ENCODE peak calls at places on chromosomes 16 and 17, in nine cellular contexts. X is GM19239; C is stimulated activated CD8-positive, alpha-beta memory T cell treated with anti-CD3 and anti-CD28 coated beads, Interleukin-4, amount 100 ng/mL, for 24 hours; K is left colon; S is PC-9; H is mesothelial cell of epicardium; R is CD8-positive, alpha-beta memory T cell; Q is occipital lobe; V is WTC11. W is an unnamed sample.

GRCh38 chr16:1057252-1057932 is 15.2 kb upstream of the SSTR5 start:
- DNase-seq in X (peak), C (peak), K (no peak), S (no peak), H (no peak), R (peak), Q (no peak), V (peak), W (peak)

GRCh38 chr16:69865701-69866100 is 85.4 kb upstream of the CLEC18A start:
- DNase-seq in X (no peak), C (no peak), K (no peak), S (no peak), H (no peak), R (no peak), Q (no peak), V (no peak), W (no peak)

GRCh38 chr17:7932483-7932891 is 481 bp downstream of the CNTROB start:
- DNase-seq in X (no peak), C (no peak), K (peak), S (no peak), H (no peak), R (no peak), Q (no peak), V (peak), W (no peak)

GRCh38 chr16:24044467-24044866 is 208.7 kb downstream of the PRKCB start:
- DNase-seq in X (no peak), C (no peak), K (no peak), S (no peak), H (no peak), R (no peak), Q (no peak), V (no peak), W (no peak)

GRCh38 chr16:66741971-66742396 is 9.4 kb downstream of the DYNC1LI2 start:
- DNase-seq in X (no peak), C (no peak), K (no peak), S (no peak), H (no peak), R (no peak), Q (no peak), V (no peak), W (no peak)

GRCh38 chr16:29663829-29664132 is 734 bp downstream of the SPN start:
- DNase-seq in X (no peak), C (no peak), K (no peak), S (no peak), H (no peak), R (no peak), Q (no peak), V (no peak), W (no peak)

GRCh38 chr16:28090646-28091377 is 27.3 kb upstream of the GSG1L start:
- DNase-seq in X (no peak), C (no peak), K (no peak), S (peak), H (no peak), R (no peak), Q (no peak), V (peak), W (no peak)

GRCh38 chr16:20906225-20906870 is 5.8 kb downstream of the LYRM1 start:
- DNase-seq in X (no peak), C (no peak), K (no peak), S (peak), H (no peak), R (no peak), Q (no peak), V (no peak), W (no peak)

GRCh38 chr17:49910094-49910857 is 58.7 kb upstream of the DLX4 start:
- DNase-seq in X (no peak), C (peak), K (no peak), S (peak), H (no peak), R (no peak), Q (no peak), V (peak), W (no peak)

GRCh38 chr17:60743812-60744211 is 66.2 kb downstream of the BCAS3 start:
- DNase-seq in X (no peak), C (no peak), K (no peak), S (peak), H (no peak), R (no peak), Q (no peak), V (no peak), W (peak)

GRCh38 chr16:46568472-46569230 is 52.5 kb downstream of the SHCBP1 start:
- DNase-seq in X (no peak), C (no peak), K (no peak), S (no peak), H (no peak), R (no peak), Q (no peak), V (no peak), W (no peak)

GRCh38 chr16:53041196-53041977 is 11.3 kb downstream of the CHD9NB start:
- DNase-seq in X (no peak), C (no peak), K (peak), S (peak), H (peak), R (no peak), Q (no peak), V (peak), W (peak)

GRCh38 chr16:53131363-53132071 is 76.7 kb downstream of the CHD9 start:
- DNase-seq in X (peak), C (peak), K (peak), S (no peak), H (peak), R (peak), Q (peak), V (peak), W (peak)

GRCh38 chr16:12503201-12503600 is 300.5 kb downstream of the CPPED1 start:
- DNase-seq in X (no peak), C (no peak), K (no peak), S (no peak), H (no peak), R (no peak), Q (no peak), V (no peak), W (no peak)

GRCh38 chr17:16477255-16477654 is 14.7 kb downstream of the LRRC75A start:
- DNase-seq in X (no peak), C (no peak), K (no peak), S (no peak), H (no peak), R (no peak), Q (no peak), V (no peak), W (no peak)

GRCh38 chr17:57898487-57899311 is 48.9 kb upstream of the MRPS23 start:
- DNase-seq in X (no peak), C (no peak), K (peak), S (no peak), H (peak), R (no peak), Q (peak), V (peak), W (peak)

GRCh38 chr17:50905460-50905803 is 39.3 kb upstream of the TOB1 start:
- DNase-seq in X (no peak), C (no peak), K (no peak), S (peak), H (no peak), R (no peak), Q (no peak), V (peak), W (no peak)

GRCh38 chr16:2019919-2020831 is 590 bp downstream of the NPW start:
- DNase-seq in X (no peak), C (no peak), K (no peak), S (no peak), H (no peak), R (no peak), Q (no peak), V (peak), W (no peak)

W was measured in prostate gland.